ENCODE peak calls at places on chromosomes 13 and 19, in eight cellular contexts. X, L, B, N, W, S, M and E are unnamed samples.

GRCh38 chr13:37143901-37144300 is 38.4 kb upstream of the CSNK1A1L start:
- DNase-seq in M (peak), X (no peak), W (no peak), S (no peak), B (peak), N (no peak), L (no peak), E (no peak)

GRCh38 chr13:68428292-68428691 is 1198.2 kb upstream of the PCDH9 start:
- DNase-seq in W (no peak), X (no peak), L (no peak), N (no peak), B (no peak), M (no peak), S (no peak), E (no peak)

GRCh38 chr13:19959831-19960672 is 1.5 kb downstream of the ZMYM2 start:
- DNase-seq in W (peak), L (peak), S (peak), X (peak), B (peak), N (peak), M (peak), E (peak)

GRCh38 chr13:43802511-43802910 is 15.7 kb upstream of the ENOX1 start:
- DNase-seq in W (no peak), N (no peak), M (no peak), S (no peak), B (no peak), X (no peak), L (no peak), E (no peak)

GRCh38 chr13:75357576-75358295 is 124.2 kb downstream of the TBC1D4 start:
- DNase-seq in N (peak), X (no peak), M (peak), S (peak), L (no peak), B (peak), W (peak), E (no peak)

GRCh38 chr19:41998246-41999020 is 4.4 kb upstream of the ATP1A3 start:
- DNase-seq in X (no peak), M (no peak), S (peak), L (no peak), W (no peak), N (no peak), B (peak), E (peak)

GRCh38 chr13:109465151-109465550 is 321.2 kb downstream of the IRS2 start:
- DNase-seq in W (no peak), N (no peak), S (no peak), X (no peak), B (peak), L (no peak), M (no peak), E (no peak)

GRCh38 chr13:28566891-28567290 is 72.0 kb upstream of the FLT1 start:
- DNase-seq in M (no peak), W (no peak), X (no peak), L (no peak), N (no peak), B (no peak), S (no peak), E (no peak)

GRCh38 chr13:73261739-73262216 is 203.0 kb downstream of the KLF5 start:
- DNase-seq in W (no peak), B (no peak), M (no peak), X (no peak), L (no peak), S (no peak), N (no peak), E (no peak)

GRCh38 chr13:74026753-74027152 is 107.5 kb downstream of the KLF12 start:
- DNase-seq in S (no peak), M (peak), N (no peak), W (no peak), L (no peak), B (peak), X (no peak), E (peak)

GRCh38 chr13:67366533-67366932 is 136.4 kb upstream of the PCDH9 start:
- DNase-seq in X (no peak), W (no peak), B (peak), N (no peak), M (peak), S (no peak), L (no peak), E (no peak)

GRCh38 chr19:3612901-3613741 is 6.4 kb upstream of the TBXA2R start:
- DNase-seq in X (no peak), B (no peak), M (no peak), N (peak), S (no peak), L (no peak), W (no peak), E (no peak)

GRCh38 chr13:110265682-110266430 is 41.1 kb downstream of the COL4A1 start:
- DNase-seq in W (peak), S (no peak), X (peak), N (no peak), M (peak), B (no peak), L (no peak), E (no peak)

GRCh38 chr13:51767100-51767499 is 36.9 kb downstream of the DHRS12 start:
- DNase-seq in L (no peak), W (no peak), S (no peak), N (no peak), B (no peak), M (no peak), X (no peak), E (no peak)

GRCh38 chr19:8149261-8150094 is at the start of gene FBN3:
- DNase-seq in N (no peak), X (no peak), S (no peak), M (no peak), W (no peak), B (no peak), L (no peak), E (no peak)

GRCh38 chr13:76293346-76293745 is 592.9 kb downstream of the KCTD12 start:
- DNase-seq in W (no peak), M (peak), B (peak), X (no peak), S (no peak), L (no peak), N (no peak), E (no peak)

GRCh38 chr19:7762719-7763293 is at the start of gene CLEC4M:
- DNase-seq in L (no peak), S (no peak), W (no peak), N (no peak), M (no peak), B (no peak), X (no peak), E (no peak)

GRCh38 chr13:113273856-113274590 is 23.0 kb upstream of the LAMP1 start:
- DNase-seq in L (no peak), M (no peak), N (no peak), W (no peak), S (no peak), B (peak), X (no peak), E (no peak)

GRCh38 chr13:105773887-105774538 is 761.4 kb downstream of the EFNB2 start:
- DNase-seq in S (peak), B (peak), M (peak), X (no peak), W (no peak), N (no peak), L (no peak), E (no peak)

GRCh38 chr13:107767119-107767518 is 448.2 kb downstream of the LIG4 start:
- DNase-seq in S (no peak), W (no peak), N (no peak), M (peak), L (no peak), B (no peak), X (no peak), E (no peak)

GRCh38 chr13:30132623-30133553 is 174.5 kb downstream of the KATNAL1 start:
- DNase-seq in M (peak), X (peak), S (peak), N (peak), W (peak), L (peak), B (peak), E (peak)

GRCh38 chr19:43751466-43752220 is 3.1 kb downstream of the SMG9 start:
- DNase-seq in N (no peak), W (no peak), M (no peak), B (peak), X (no peak), L (no peak), S (no peak), E (no peak)

GRCh38 chr13:78589206-78589605 is 14.1 kb downstream of the POU4F1 start:
- DNase-seq in S (no peak), M (no peak), N (no peak), W (no peak), B (peak), X (no peak), L (no peak), E (no peak)

GRCh38 chr19:27794444-27795042 is 1418.4 kb downstream of the UQCRFS1 start:
- DNase-seq in S (no peak), L (no peak), M (no peak), N (no peak), X (no peak), W (no peak), B (peak), E (no peak)

GRCh38 chr13:99926014-99926731 is 45.4 kb downstream of the ZIC5 start:
- DNase-seq in L (no peak), S (peak), X (no peak), W (no peak), M (no peak), B (peak), N (no peak), E (peak)

GRCh38 chr19:48896191-48896720 is 2.3 kb downstream of the TULP2 start:
- DNase-seq in N (peak), W (peak), B (no peak), M (no peak), X (peak), L (no peak), S (no peak), E (no peak)

GRCh38 chr13:46160474-46161066 is 21.4 kb downstream of the LCP1 start:
- DNase-seq in M (peak), W (no peak), B (peak), L (no peak), S (peak), N (no peak), X (no peak), E (no peak)

GRCh38 chr19:53511933-53512374 is 26.0 kb upstream of the ZNF331 start:
- DNase-seq in W (peak), S (no peak), N (peak), L (peak), B (peak), X (peak), M (peak), E (peak)

GRCh38 chr13:36815069-36815468 is 4.0 kb upstream of the RFXAP start:
- DNase-seq in W (no peak), M (no peak), S (no peak), L (no peak), N (no peak), X (no peak), B (no peak), E (no peak)

GRCh38 chr13:43054803-43055802 is 31.7 kb downstream of the DNAJC15 start:
- DNase-seq in S (no peak), M (peak), X (peak), N (no peak), B (peak), L (no peak), W (peak), E (no peak)

GRCh38 chr13:112958127-112958989 is 10.7 kb upstream of the MCF2L start:
- DNase-seq in X (no peak), B (no peak), M (no peak), S (no peak), N (no peak), W (no peak), L (no peak), E (no peak)

GRCh38 chr19:28406237-28406596 is 806.7 kb downstream of the UQCRFS1 start:
- DNase-seq in X (no peak), B (no peak), S (no peak), N (no peak), M (no peak), L (no peak), W (no peak), E (no peak)

GRCh38 chr13:50626031-50626643 is 217.4 kb downstream of the DLEU7 start:
- DNase-seq in B (no peak), N (no peak), W (no peak), M (no peak), S (no peak), L (no peak), X (no peak), E (no peak)

GRCh38 chr19:3692141-3693029 is 7.9 kb downstream of the PIP5K1C start:
- DNase-seq in N (no peak), W (no peak), S (no peak), L (no peak), X (no peak), B (no peak), M (no peak), E (no peak)

GRCh38 chr13:78806457-78806856 is 147.5 kb upstream of the OBI1 start:
- DNase-seq in M (peak), W (no peak), S (peak), L (no peak), B (no peak), X (no peak), N (no peak), E (no peak)

GRCh38 chr19:19068659-19069509 is 5.1 kb downstream of the SLC25A42 start:
- DNase-seq in B (no peak), M (no peak), X (no peak), N (no peak), S (no peak), L (no peak), W (no peak), E (no peak)

GRCh38 chr13:95987841-95988240 is 65.4 kb downstream of the UGGT2 start:
- DNase-seq in B (no peak), X (no peak), S (no peak), W (no peak), M (no peak), N (no peak), L (no peak), E (no peak)
- TF ChIP-seq POLR2A in B (no peak), X (no peak), S (no peak), W (no peak), M (no peak), N (no peak), L (no peak), E (no peak)

DNA sequence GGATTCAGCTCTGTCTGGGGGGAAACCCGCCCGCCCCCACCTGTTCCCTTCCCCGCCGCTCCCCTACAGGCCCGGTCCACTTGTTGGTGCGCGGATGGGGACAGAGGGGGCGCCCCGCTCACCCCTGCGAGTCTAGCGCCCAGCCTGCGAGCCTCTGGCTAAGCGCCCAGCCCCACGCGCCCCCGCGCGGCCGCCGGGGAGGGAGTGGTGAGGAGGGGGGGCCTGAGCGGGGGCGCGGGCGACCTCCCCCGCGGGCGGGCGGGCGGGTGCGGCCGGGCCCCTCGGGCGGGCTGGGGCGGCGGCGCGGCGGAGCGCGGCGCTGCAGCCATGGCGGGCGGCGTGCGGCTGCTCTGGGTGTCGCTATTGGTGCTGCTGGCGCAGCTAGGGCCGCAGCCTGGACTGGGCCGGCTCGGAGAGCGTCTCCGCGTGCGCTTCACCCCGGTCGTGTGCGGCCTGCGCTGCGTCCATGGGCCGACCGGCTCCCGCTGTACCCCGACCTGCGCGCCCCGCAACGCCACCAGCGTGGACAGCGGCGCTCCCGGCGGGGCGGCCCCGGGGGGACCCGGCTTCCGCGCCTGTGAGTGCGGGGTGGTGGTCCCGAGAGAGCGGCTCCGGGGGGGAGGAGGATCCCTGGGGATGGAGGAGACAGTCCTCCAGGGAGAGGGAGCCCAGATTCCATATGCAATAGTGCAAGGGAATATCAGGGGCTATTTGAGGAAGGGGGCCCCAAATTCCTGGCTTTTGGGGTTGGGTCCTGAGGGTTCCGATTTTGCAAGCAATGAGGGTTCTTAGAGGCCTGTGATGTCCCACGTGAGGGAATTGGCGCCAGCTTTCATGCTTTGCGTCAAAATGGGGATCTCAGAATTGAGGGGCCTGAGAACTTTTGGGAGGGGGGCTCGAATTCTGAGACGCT is at the start of gene LTBP4:
- DNase-seq in S (no peak), B (no peak), L (no peak), W (peak), M (no peak), X (peak), N (no peak), E (no peak)
- TF ChIP-seq POLR2A in S (no peak), B (no peak), L (no peak), W (no peak), M (no peak), X (no peak), N (no peak), E (no peak)

DNA sequence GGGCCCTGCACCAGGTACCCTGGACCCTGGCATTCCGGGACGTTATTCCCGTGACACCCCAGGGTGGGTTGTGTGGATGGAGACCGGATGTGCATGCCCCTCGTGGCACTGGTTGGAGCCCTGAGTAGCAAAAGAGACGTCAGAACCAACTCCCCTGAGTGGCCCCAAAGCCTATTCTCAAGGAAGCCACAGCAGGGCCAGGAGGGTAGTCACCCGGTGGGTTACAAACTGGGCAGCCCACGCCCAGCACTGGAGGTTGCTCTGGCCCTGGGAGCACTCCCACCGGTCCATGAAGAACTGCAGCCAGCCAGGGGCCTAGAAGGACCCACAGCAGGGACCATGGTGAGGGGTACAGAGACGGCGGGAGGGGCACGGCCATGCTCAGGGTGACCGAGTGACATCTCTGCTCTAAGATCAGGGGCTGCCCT is 7.5 kb downstream of the KLF16 start:
- DNase-seq in L (no peak), W (no peak), M (no peak), S (no peak), B (peak), N (no peak), X (no peak), E (no peak)
- TF ChIP-seq POLR2A in L (no peak), W (no peak), M (no peak), S (no peak), B (no peak), N (no peak), X (no peak), E (no peak)

GRCh38 chr19:10829967-10830366 is 6.0 kb downstream of the TMED1 start:
- DNase-seq in M (no peak), L (no peak), X (no peak), S (no peak), W (no peak), B (no peak), N (no peak), E (no peak)
- TF ChIP-seq POLR2A in M (no peak), L (no peak), X (no peak), S (no peak), W (no peak), B (no peak), N (peak), E (no peak)

GRCh38 chr19:38618590-38619360 is at the start of gene EIF3K:
- DNase-seq in B (peak), M (peak), W (peak), L (peak), S (peak), N (peak), X (peak), E (peak)
- TF ChIP-seq POLR2A in B (peak), M (peak), W (peak), L (peak), S (peak), N (peak), X (peak), E (no peak)